ENCODE peak calls at places on chromosomes 7 and 10, in four cellular contexts. One of them, this sample, is unnamed.

GRCh38 chr10:86678999-86679792 is 10.9 kb downstream of the LDB3 start:
- DNase-seq in IMR-90: no peak
- DNase-seq in astrocyte: no peak
- DNase-seq in SJCRH30: no peak
- DNase-seq in this sample: no peak

GRCh38 chr10:50988792-50989191 is 85.5 kb upstream of the PRKG1 start:
- DNase-seq in SJCRH30: peak; percentile 30
- DNase-seq in IMR-90: peak; percentile 53
- DNase-seq in astrocyte: no peak
- DNase-seq in this sample: no peak

GRCh38 chr7:141076377-141076776 is 2.5 kb downstream of the TMEM178B start:
- DNase-seq in SJCRH30: no peak
- DNase-seq in IMR-90: no peak
- DNase-seq in astrocyte: no peak
- DNase-seq in this sample: no peak

GRCh38 chr7:101743241-101743994 is 74.0 kb upstream of the CUX1 start:
- DNase-seq in IMR-90: peak; percentile 49
- DNase-seq in SJCRH30: peak; percentile 63
- DNase-seq in astrocyte: peak; percentile 57
- DNase-seq in this sample: no peak

GRCh38 chr10:70851597-70852475 is 36.1 kb downstream of the SGPL1 start:
- DNase-seq in SJCRH30: no peak
- DNase-seq in astrocyte: no peak
- DNase-seq in IMR-90: no peak
- DNase-seq in this sample: no peak

GRCh38 chr10:115355162-115355760 is 262.1 kb downstream of the ATRNL1 start:
- DNase-seq in IMR-90: peak; percentile 63
- DNase-seq in astrocyte: peak; percentile 41
- DNase-seq in SJCRH30: peak; percentile 80
- DNase-seq in this sample: peak; percentile 30

GRCh38 chr7:22201182-22201880 is 155.6 kb downstream of the RAPGEF5 start:
- DNase-seq in astrocyte: no peak
- DNase-seq in IMR-90: no peak
- DNase-seq in SJCRH30: no peak
- DNase-seq in this sample: no peak

GRCh38 chr10:31940839-31941653 is 12.4 kb upstream of the ARHGAP12 start:
- DNase-seq in SJCRH30: peak; percentile 90
- DNase-seq in astrocyte: peak; percentile 94
- DNase-seq in IMR-90: peak; percentile 95
- DNase-seq in this sample: peak; percentile 58

GRCh38 chr10:20658158-20658557 is 239.0 kb downstream of the NEBL start:
- DNase-seq in astrocyte: no peak
- DNase-seq in SJCRH30: no peak
- DNase-seq in IMR-90: no peak
- DNase-seq in this sample: no peak

GRCh38 chr10:117189557-117189956 is 7.7 kb upstream of the KCNK18 start:
- DNase-seq in astrocyte: no peak
- DNase-seq in IMR-90: no peak
- DNase-seq in SJCRH30: no peak
- DNase-seq in this sample: no peak

GRCh38 chr10:123583639-123584418 is 82.3 kb upstream of the GPR26 start:
- DNase-seq in astrocyte: peak; percentile 37
- DNase-seq in IMR-90: peak; percentile 21
- DNase-seq in SJCRH30: peak; percentile 37
- DNase-seq in this sample: no peak

GRCh38 chr7:90832726-90833125 is 236.6 kb downstream of the CDK14 start:
- DNase-seq in IMR-90: no peak
- DNase-seq in astrocyte: no peak
- DNase-seq in SJCRH30: no peak
- DNase-seq in this sample: no peak

GRCh38 chr7:35334511-35334910 is 80.6 kb upstream of the TBX20 start:
- DNase-seq in astrocyte: no peak
- DNase-seq in IMR-90: no peak
- DNase-seq in SJCRH30: peak; percentile 14
- DNase-seq in this sample: no peak

GRCh38 chr10:30422981-30423654 is 10.9 kb upstream of the MAP3K8 start:
- DNase-seq in astrocyte: peak; percentile 71
- DNase-seq in SJCRH30: peak; percentile 55
- DNase-seq in IMR-90: peak; percentile 86
- DNase-seq in this sample: peak; percentile 60

GRCh38 chr10:72316748-72317435 is 37.8 kb downstream of the DNAJB12 start:
- DNase-seq in SJCRH30: peak; percentile 49
- DNase-seq in astrocyte: no peak
- DNase-seq in IMR-90: no peak
- DNase-seq in this sample: no peak

GRCh38 chr7:154759989-154760388 is 242.9 kb downstream of the PAXIP1 start:
- DNase-seq in IMR-90: no peak
- DNase-seq in astrocyte: no peak
- DNase-seq in SJCRH30: no peak
- DNase-seq in this sample: no peak

GRCh38 chr7:73526892-73527821 is 5.1 kb upstream of the BAZ1B start:
- DNase-seq in IMR-90: no peak
- DNase-seq in astrocyte: no peak
- DNase-seq in SJCRH30: peak; percentile 88
- DNase-seq in this sample: no peak

GRCh38 chr7:23020742-23021401 is 6.9 kb upstream of the HYCC1 start:
- DNase-seq in SJCRH30: no peak
- DNase-seq in IMR-90: peak; percentile 88
- DNase-seq in astrocyte: peak; percentile 95
- DNase-seq in this sample: peak; percentile 47

GRCh38 chr10:93629636-93630291 is 17.4 kb downstream of the PDE6C start:
- DNase-seq in SJCRH30: no peak
- DNase-seq in IMR-90: no peak
- DNase-seq in astrocyte: no peak
- DNase-seq in this sample: no peak

GRCh38 chr7:121113288-121113687 is 124.8 kb downstream of the CPED1 start:
- DNase-seq in IMR-90: peak; percentile 70
- DNase-seq in astrocyte: peak; percentile 56
- DNase-seq in SJCRH30: no peak
- DNase-seq in this sample: no peak

GRCh38 chr10:112952282-112952991 is 2.4 kb downstream of the TCF7L2 start:
- DNase-seq in IMR-90: peak; percentile 38
- DNase-seq in astrocyte: peak; percentile 18
- DNase-seq in SJCRH30: peak; percentile 64
- DNase-seq in this sample: no peak

GRCh38 chr10:132685121-132685891 is 100.6 kb downstream of the NKX6-2 start:
- DNase-seq in astrocyte: peak; percentile 56
- DNase-seq in SJCRH30: no peak
- DNase-seq in IMR-90: peak; percentile 58
- DNase-seq in this sample: no peak

GRCh38 chr7:16528520-16528919 is 1.9 kb downstream of the LRRC72 start:
- DNase-seq in IMR-90: peak; percentile 22
- DNase-seq in astrocyte: no peak
- DNase-seq in SJCRH30: peak; percentile 38
- DNase-seq in this sample: no peak

GRCh38 chr10:103564799-103565365 is 71.4 kb downstream of the NEURL1 start:
- DNase-seq in IMR-90: no peak
- DNase-seq in astrocyte: no peak
- DNase-seq in SJCRH30: peak; percentile 63
- DNase-seq in this sample: no peak

GRCh38 chr7:70725448-70725847 is 406.5 kb upstream of the GALNT17 start:
- DNase-seq in astrocyte: no peak
- DNase-seq in IMR-90: no peak
- DNase-seq in SJCRH30: no peak
- DNase-seq in this sample: no peak

GRCh38 chr7:103148131-103148993 is 537 bp downstream of the NAPEPLD start:
- DNase-seq in IMR-90: no peak
- DNase-seq in SJCRH30: peak; percentile 27
- DNase-seq in astrocyte: no peak
- DNase-seq in this sample: no peak

GRCh38 chr10:122665946-122666345 is 33.7 kb downstream of the C10orf120 start:
- DNase-seq in astrocyte: no peak
- DNase-seq in SJCRH30: no peak
- DNase-seq in IMR-90: no peak
- DNase-seq in this sample: no peak

GRCh38 chr7:106613861-106614560 is 46.9 kb downstream of the CCDC71L start:
- DNase-seq in astrocyte: no peak
- DNase-seq in SJCRH30: no peak
- DNase-seq in IMR-90: peak; percentile 43
- DNase-seq in this sample: no peak

GRCh38 chr7:90383879-90384278 is 19.4 kb upstream of the CLDN12 start:
- DNase-seq in SJCRH30: no peak
- DNase-seq in astrocyte: peak; percentile 61
- DNase-seq in IMR-90: peak; percentile 79
- DNase-seq in this sample: peak; percentile 15

GRCh38 chr7:37448057-37448636 is 517 bp downstream of the ELMO1 start:
- DNase-seq in IMR-90: no peak
- DNase-seq in SJCRH30: peak; percentile 49
- DNase-seq in astrocyte: no peak
- DNase-seq in this sample: no peak

GRCh38 chr7:37445800-37446199 is 2.9 kb downstream of the ELMO1 start:
- DNase-seq in IMR-90: no peak
- DNase-seq in SJCRH30: no peak
- DNase-seq in astrocyte: no peak
- DNase-seq in this sample: no peak

GRCh38 chr7:37442268-37442667 is 6.4 kb downstream of the ELMO1 start:
- DNase-seq in astrocyte: no peak
- DNase-seq in IMR-90: no peak
- DNase-seq in SJCRH30: no peak
- DNase-seq in this sample: no peak

GRCh38 chr7:37446371-37446770 is 2.3 kb downstream of the ELMO1 start:
- DNase-seq in astrocyte: no peak
- DNase-seq in IMR-90: no peak
- DNase-seq in SJCRH30: peak; percentile 73
- DNase-seq in this sample: no peak

DNA sequence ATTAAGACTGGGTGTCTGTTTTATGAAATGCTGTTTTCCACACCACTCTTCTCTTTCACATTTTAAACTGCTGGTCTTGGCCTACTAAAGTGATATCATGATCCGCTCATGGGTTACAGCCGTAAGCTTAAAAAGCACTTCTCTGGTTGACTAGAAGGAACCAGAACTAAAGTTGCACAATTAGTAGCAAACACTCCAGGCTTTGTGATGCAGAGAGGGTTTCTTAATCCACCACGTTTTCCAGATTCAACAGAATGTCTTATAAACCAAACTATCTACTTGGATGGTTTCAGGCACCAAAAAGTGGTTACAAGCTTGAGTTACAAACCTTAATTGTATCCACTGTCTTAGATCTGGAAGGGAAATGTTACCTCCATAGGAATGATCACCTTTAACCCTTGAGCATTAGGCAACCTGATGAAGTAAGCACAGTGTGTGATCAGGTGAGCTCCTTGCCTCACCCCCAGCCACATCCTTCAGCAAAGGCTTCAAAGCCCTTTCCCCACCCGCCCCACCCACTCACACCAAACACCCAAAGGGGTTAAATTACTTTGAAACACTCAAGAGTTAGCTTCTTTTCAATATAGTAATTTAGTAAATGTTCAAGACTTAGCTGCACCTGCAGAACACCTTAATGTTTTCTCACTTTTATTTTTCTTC is 3.5 kb downstream of the ELMO1 start:
- DNase-seq in astrocyte: no peak
- DNase-seq in SJCRH30: no peak
- DNase-seq in IMR-90: no peak
- DNase-seq in this sample: no peak
- H3K27ac ChIP-seq in astrocyte: no peak overlapping the region
- H3K27ac ChIP-seq in SJCRH30: no peak overlapping the region
- H3K27ac ChIP-seq in IMR-90: no peak overlapping the region
- H3K27ac ChIP-seq in this sample: no peak overlapping the region

GRCh38 chr7:137818036-137818435 is 28.7 kb downstream of the DGKI start:
- DNase-seq in IMR-90: peak; percentile 67
- DNase-seq in SJCRH30: no peak
- DNase-seq in astrocyte: peak; percentile 68
- DNase-seq in this sample: peak; percentile 15

GRCh38 chr7:137820156-137820555 is 26.6 kb downstream of the DGKI start:
- DNase-seq in SJCRH30: no peak
- DNase-seq in astrocyte: peak; percentile 47
- DNase-seq in IMR-90: no peak
- DNase-seq in this sample: no peak

GRCh38 chr7:137825489-137825888 is 21.3 kb downstream of the DGKI start:
- DNase-seq in astrocyte: no peak
- DNase-seq in SJCRH30: no peak
- DNase-seq in IMR-90: no peak
- DNase-seq in this sample: no peak

GRCh38 chr7:137816696-137817320 is 30.0 kb downstream of the DGKI start:
- DNase-seq in SJCRH30: peak; percentile 2
- DNase-seq in astrocyte: no peak
- DNase-seq in IMR-90: no peak
- DNase-seq in this sample: no peak

DNA sequence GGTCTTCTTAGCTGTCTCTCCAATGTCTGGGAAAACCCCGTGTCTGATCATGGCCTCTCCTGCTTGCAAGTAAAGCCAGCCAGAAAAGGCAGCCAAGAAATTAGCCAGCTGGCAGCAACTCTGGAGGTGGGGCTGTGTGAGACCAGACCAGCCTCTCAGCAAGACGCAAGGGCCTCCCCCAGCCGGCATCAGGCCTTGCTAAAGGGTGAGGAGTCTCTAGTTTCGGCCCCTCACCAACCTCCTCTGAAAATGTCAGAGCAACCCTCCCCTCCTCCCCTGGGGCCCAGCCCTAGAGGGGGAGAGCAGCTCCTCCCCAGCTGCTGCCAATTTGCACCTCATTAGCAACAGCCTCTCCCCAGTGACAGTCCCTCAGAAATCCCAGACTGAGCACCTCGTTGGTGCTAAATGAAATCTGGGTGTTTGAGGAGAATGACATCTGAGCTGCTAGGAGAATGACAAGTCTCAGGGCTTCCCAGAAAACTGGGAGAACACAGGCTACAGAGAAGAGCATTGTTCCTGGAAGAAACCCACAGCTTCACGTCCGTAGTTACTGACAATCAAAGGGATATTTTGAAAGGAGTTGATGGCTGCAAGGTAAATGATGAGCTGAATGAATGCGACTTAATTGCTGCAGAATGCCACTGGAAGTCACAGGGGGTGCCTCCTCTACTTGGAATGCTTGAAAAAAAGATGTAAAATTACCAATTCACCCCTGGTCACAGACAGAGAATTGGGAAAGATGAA is 25.9 kb downstream of the DGKI start:
- DNase-seq in astrocyte: peak; percentile 85
- DNase-seq in IMR-90: peak; percentile 83
- DNase-seq in SJCRH30: peak; percentile 9
- DNase-seq in this sample: peak; percentile 34
- H3K4me3 ChIP-seq in astrocyte: no peak overlapping the region
- H3K4me3 ChIP-seq in IMR-90: no peak overlapping the region
- H3K4me3 ChIP-seq in SJCRH30: no peak overlapping the region
- H3K4me3 ChIP-seq in this sample: no peak overlapping the region

GRCh38 chr10:37304036-37304435 is 178.6 kb downstream of the ANKRD30A start:
- DNase-seq in astrocyte: no peak
- DNase-seq in IMR-90: no peak
- DNase-seq in SJCRH30: no peak
- DNase-seq in this sample: no peak

GRCh38 chr10:37301271-37301670 is 175.9 kb downstream of the ANKRD30A start:
- DNase-seq in astrocyte: no peak
- DNase-seq in IMR-90: no peak
- DNase-seq in SJCRH30: no peak
- DNase-seq in this sample: no peak
- H3K9me3 ChIP-seq in astrocyte: peaks cover 2% of the 10 kb centered on the region
- H3K9me3 ChIP-seq in IMR-90: peaks cover 21% of the 10 kb centered on the region
- H3K9me3 ChIP-seq in SJCRH30: no peaks in the 10 kb centered on the region
- H3K9me3 ChIP-seq in this sample: peaks cover 22% of the 10 kb centered on the region

DNA sequence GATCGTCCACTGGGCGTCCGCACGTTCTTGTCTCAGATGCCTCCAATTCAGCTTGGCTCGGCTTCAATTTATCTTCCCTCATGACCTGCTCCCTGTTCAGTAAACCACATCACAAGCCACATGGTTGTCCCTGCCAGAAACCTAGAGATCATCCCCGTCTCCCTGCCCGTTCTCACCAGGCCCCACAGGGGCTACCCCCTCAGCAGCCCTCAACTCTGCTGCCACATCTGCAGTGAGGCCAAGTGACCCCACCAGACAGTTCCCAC is 14.1 kb upstream of the TTYH3 start:
- DNase-seq in astrocyte: no peak
- DNase-seq in IMR-90: no peak
- DNase-seq in SJCRH30: no peak
- DNase-seq in this sample: no peak
- H3K27ac ChIP-seq in astrocyte: no peak overlapping the region
- H3K27ac ChIP-seq in IMR-90: no peak overlapping the region
- H3K27ac ChIP-seq in SJCRH30: no peak overlapping the region
- H3K27ac ChIP-seq in this sample: no peak overlapping the region